ENCODE peak calls at places on chromosomes 12 and 14, in eight cellular contexts. One of them, this sample, is unnamed.

GRCh38 chr14:99599440-99599839 is 4.6 kb downstream of the CCDC85C start:
- DNase-seq in choroid plexus epithelial cell: no peak
- DNase-seq in epithelial cell of esophagus: no peak
- DNase-seq in adrenal gland: no peak
- DNase-seq in endothelial cell of umbilical vein: no peak
- DNase-seq in CD8-positive, alpha-beta memory T cell: no peak
- DNase-seq in neuronal stem cell: no peak
- DNase-seq in GM06990: no peak
- DNase-seq in this sample: no peak

GRCh38 chr14:93160353-93160801 is 24.3 kb downstream of the MOAP1 start:
- DNase-seq in GM06990: no peak
- DNase-seq in choroid plexus epithelial cell: peak; percentile 43
- DNase-seq in CD8-positive, alpha-beta memory T cell: no peak
- DNase-seq in endothelial cell of umbilical vein: no peak
- DNase-seq in neuronal stem cell: no peak
- DNase-seq in adrenal gland: no peak
- DNase-seq in epithelial cell of esophagus: peak; percentile 40
- DNase-seq in this sample: no peak

GRCh38 chr12:131190965-131191364 is 237.3 kb downstream of the ADGRD1 start:
- DNase-seq in choroid plexus epithelial cell: no peak
- DNase-seq in CD8-positive, alpha-beta memory T cell: no peak
- DNase-seq in GM06990: no peak
- DNase-seq in neuronal stem cell: no peak
- DNase-seq in endothelial cell of umbilical vein: no peak
- DNase-seq in adrenal gland: no peak
- DNase-seq in epithelial cell of esophagus: no peak
- DNase-seq in this sample: no peak

GRCh38 chr12:8123124-8123888 is at the start of gene CLEC4A:
- DNase-seq in GM06990: no peak
- DNase-seq in CD8-positive, alpha-beta memory T cell: no peak
- DNase-seq in choroid plexus epithelial cell: no peak
- DNase-seq in endothelial cell of umbilical vein: no peak
- DNase-seq in adrenal gland: no peak
- DNase-seq in neuronal stem cell: no peak
- DNase-seq in epithelial cell of esophagus: no peak
- DNase-seq in this sample: no peak

GRCh38 chr14:65334765-65335411 is 77.6 kb upstream of the FUT8 start:
- DNase-seq in adrenal gland: no peak
- DNase-seq in epithelial cell of esophagus: peak; percentile 59
- DNase-seq in choroid plexus epithelial cell: no peak
- DNase-seq in CD8-positive, alpha-beta memory T cell: no peak
- DNase-seq in neuronal stem cell: no peak
- DNase-seq in GM06990: no peak
- DNase-seq in endothelial cell of umbilical vein: no peak
- DNase-seq in this sample: no peak

GRCh38 chr12:108313609-108314331 is 25.3 kb downstream of the CMKLR1 start:
- DNase-seq in GM06990: no peak
- DNase-seq in endothelial cell of umbilical vein: peak; percentile 49
- DNase-seq in adrenal gland: peak; percentile 72
- DNase-seq in CD8-positive, alpha-beta memory T cell: no peak
- DNase-seq in epithelial cell of esophagus: no peak
- DNase-seq in neuronal stem cell: no peak
- DNase-seq in choroid plexus epithelial cell: peak; percentile 31
- DNase-seq in this sample: peak; percentile 27

GRCh38 chr12:76284816-76285750 is 63.1 kb downstream of the BBS10 start:
- DNase-seq in CD8-positive, alpha-beta memory T cell: no peak
- DNase-seq in GM06990: no peak
- DNase-seq in neuronal stem cell: no peak
- DNase-seq in epithelial cell of esophagus: peak; percentile 40
- DNase-seq in endothelial cell of umbilical vein: no peak
- DNase-seq in adrenal gland: no peak
- DNase-seq in choroid plexus epithelial cell: peak; percentile 85
- DNase-seq in this sample: peak; percentile 78

GRCh38 chr14:77988966-77989365 is 181.2 kb upstream of the NRXN3 start:
- DNase-seq in GM06990: no peak
- DNase-seq in adrenal gland: no peak
- DNase-seq in choroid plexus epithelial cell: peak; percentile 69
- DNase-seq in neuronal stem cell: no peak
- DNase-seq in endothelial cell of umbilical vein: no peak
- DNase-seq in CD8-positive, alpha-beta memory T cell: no peak
- DNase-seq in epithelial cell of esophagus: peak; percentile 23
- DNase-seq in this sample: peak; percentile 94

GRCh38 chr12:72178871-72179270 is 93.3 kb upstream of the TRHDE start:
- DNase-seq in CD8-positive, alpha-beta memory T cell: no peak
- DNase-seq in adrenal gland: no peak
- DNase-seq in epithelial cell of esophagus: no peak
- DNase-seq in neuronal stem cell: no peak
- DNase-seq in choroid plexus epithelial cell: no peak
- DNase-seq in GM06990: no peak
- DNase-seq in endothelial cell of umbilical vein: no peak
- DNase-seq in this sample: no peak

GRCh38 chr12:102950107-102950949 is 7.1 kb upstream of the ASCL1 start:
- DNase-seq in neuronal stem cell: no peak
- DNase-seq in epithelial cell of esophagus: no peak
- DNase-seq in CD8-positive, alpha-beta memory T cell: no peak
- DNase-seq in choroid plexus epithelial cell: no peak
- DNase-seq in adrenal gland: peak; percentile 80
- DNase-seq in GM06990: peak; percentile 31
- DNase-seq in endothelial cell of umbilical vein: no peak
- DNase-seq in this sample: no peak

GRCh38 chr12:663293-663871 is at the start of gene NINJ2:
- DNase-seq in endothelial cell of umbilical vein: no peak
- DNase-seq in CD8-positive, alpha-beta memory T cell: no peak
- DNase-seq in choroid plexus epithelial cell: no peak
- DNase-seq in adrenal gland: peak; percentile 64
- DNase-seq in neuronal stem cell: no peak
- DNase-seq in GM06990: no peak
- DNase-seq in epithelial cell of esophagus: no peak
- DNase-seq in this sample: no peak
- H3K4me3 ChIP-seq in endothelial cell of umbilical vein: no peak within 1 kb of the TSS
- H3K4me3 ChIP-seq in CD8-positive, alpha-beta memory T cell: peak within 1 kb of the TSS; percentile 19
- H3K4me3 ChIP-seq in choroid plexus epithelial cell: peak within 1 kb of the TSS; percentile 44
- H3K4me3 ChIP-seq in adrenal gland: no peak within 1 kb of the TSS
- H3K4me3 ChIP-seq in neuronal stem cell: no peak within 1 kb of the TSS
- H3K4me3 ChIP-seq in GM06990: no peak within 1 kb of the TSS
- H3K4me3 ChIP-seq in epithelial cell of esophagus: no peak within 1 kb of the TSS
- H3K4me3 ChIP-seq in this sample: peak within 1 kb of the TSS; percentile 15

GRCh38 chr14:57822081-57822480 is 43.8 kb downstream of the SLC35F4 start:
- DNase-seq in epithelial cell of esophagus: peak; percentile 82
- DNase-seq in CD8-positive, alpha-beta memory T cell: no peak
- DNase-seq in endothelial cell of umbilical vein: no peak
- DNase-seq in choroid plexus epithelial cell: no peak
- DNase-seq in GM06990: no peak
- DNase-seq in adrenal gland: no peak
- DNase-seq in neuronal stem cell: no peak
- DNase-seq in this sample: no peak

GRCh38 chr14:57818511-57818910 is 47.4 kb downstream of the SLC35F4 start:
- DNase-seq in GM06990: no peak
- DNase-seq in choroid plexus epithelial cell: no peak
- DNase-seq in CD8-positive, alpha-beta memory T cell: no peak
- DNase-seq in endothelial cell of umbilical vein: no peak
- DNase-seq in epithelial cell of esophagus: no peak
- DNase-seq in neuronal stem cell: no peak
- DNase-seq in adrenal gland: no peak
- DNase-seq in this sample: no peak

GRCh38 chr14:57812000-57812399 is 53.9 kb downstream of the SLC35F4 start:
- DNase-seq in neuronal stem cell: no peak
- DNase-seq in choroid plexus epithelial cell: no peak
- DNase-seq in CD8-positive, alpha-beta memory T cell: no peak
- DNase-seq in epithelial cell of esophagus: no peak
- DNase-seq in endothelial cell of umbilical vein: no peak
- DNase-seq in adrenal gland: no peak
- DNase-seq in GM06990: no peak
- DNase-seq in this sample: no peak

GRCh38 chr14:57820581-57820980 is 45.3 kb downstream of the SLC35F4 start:
- DNase-seq in choroid plexus epithelial cell: no peak
- DNase-seq in GM06990: no peak
- DNase-seq in adrenal gland: no peak
- DNase-seq in epithelial cell of esophagus: peak; percentile 51
- DNase-seq in neuronal stem cell: no peak
- DNase-seq in CD8-positive, alpha-beta memory T cell: no peak
- DNase-seq in endothelial cell of umbilical vein: no peak
- DNase-seq in this sample: no peak

DNA sequence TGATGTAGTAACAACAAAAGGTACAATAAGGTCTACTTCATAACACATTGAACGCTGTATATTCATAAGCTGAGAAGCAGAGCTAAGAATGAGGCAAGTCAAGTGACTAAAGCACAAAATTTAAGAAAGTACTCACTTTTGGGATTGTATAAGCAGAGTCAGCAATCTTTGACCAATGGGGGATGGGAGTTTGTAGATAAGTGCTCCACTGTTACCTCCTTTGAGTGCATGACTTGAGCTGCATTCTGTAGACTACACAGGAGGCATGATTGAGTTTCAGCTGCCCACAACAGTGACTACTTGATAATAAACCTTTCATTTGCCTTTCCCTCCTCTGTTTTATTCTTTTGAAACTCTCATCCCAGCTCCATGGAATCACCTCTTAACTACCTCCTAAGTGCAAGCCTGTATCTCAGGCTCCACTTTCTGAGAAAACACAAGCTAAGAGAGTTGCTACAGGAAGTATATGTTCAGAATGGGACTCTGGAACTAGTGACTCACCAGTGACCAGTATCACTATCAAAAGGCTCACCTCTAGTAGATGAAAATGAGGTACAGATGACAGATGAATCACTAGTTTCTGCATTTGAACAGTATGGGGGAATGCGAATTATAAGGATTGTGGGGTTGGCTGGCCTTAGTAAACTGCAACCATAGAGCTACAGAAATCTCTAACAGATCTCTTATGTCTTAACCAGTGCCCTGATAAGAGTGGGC is 49.2 kb downstream of the SLC35F4 start:
- DNase-seq in GM06990: no peak
- DNase-seq in choroid plexus epithelial cell: no peak
- DNase-seq in endothelial cell of umbilical vein: no peak
- DNase-seq in CD8-positive, alpha-beta memory T cell: no peak
- DNase-seq in adrenal gland: no peak
- DNase-seq in epithelial cell of esophagus: peak; percentile 80
- DNase-seq in neuronal stem cell: no peak
- DNase-seq in this sample: peak; percentile 32
- H3K4me3 ChIP-seq in GM06990: no peak overlapping the region
- H3K4me3 ChIP-seq in choroid plexus epithelial cell: no peak overlapping the region
- H3K4me3 ChIP-seq in endothelial cell of umbilical vein: no peak overlapping the region
- H3K4me3 ChIP-seq in CD8-positive, alpha-beta memory T cell: no peak overlapping the region
- H3K4me3 ChIP-seq in adrenal gland: no peak overlapping the region
- H3K4me3 ChIP-seq in epithelial cell of esophagus: no peak overlapping the region
- H3K4me3 ChIP-seq in neuronal stem cell: no peak overlapping the region
- H3K4me3 ChIP-seq in this sample: no peak overlapping the region

GRCh38 chr14:32761381-32761968 is 177.2 kb upstream of the NPAS3 start:
- DNase-seq in choroid plexus epithelial cell: peak; percentile 58
- DNase-seq in CD8-positive, alpha-beta memory T cell: no peak
- DNase-seq in adrenal gland: no peak
- DNase-seq in endothelial cell of umbilical vein: no peak
- DNase-seq in epithelial cell of esophagus: peak; percentile 34
- DNase-seq in GM06990: no peak
- DNase-seq in neuronal stem cell: peak; percentile 12
- DNase-seq in this sample: peak; percentile 45
- H3K4me3 ChIP-seq in choroid plexus epithelial cell: no peak overlapping the region
- H3K4me3 ChIP-seq in CD8-positive, alpha-beta memory T cell: no peak overlapping the region
- H3K4me3 ChIP-seq in adrenal gland: no peak overlapping the region
- H3K4me3 ChIP-seq in endothelial cell of umbilical vein: no peak overlapping the region
- H3K4me3 ChIP-seq in epithelial cell of esophagus: no peak overlapping the region
- H3K4me3 ChIP-seq in GM06990: no peak overlapping the region
- H3K4me3 ChIP-seq in neuronal stem cell: no peak overlapping the region
- H3K4me3 ChIP-seq in this sample: no peak overlapping the region

DNA sequence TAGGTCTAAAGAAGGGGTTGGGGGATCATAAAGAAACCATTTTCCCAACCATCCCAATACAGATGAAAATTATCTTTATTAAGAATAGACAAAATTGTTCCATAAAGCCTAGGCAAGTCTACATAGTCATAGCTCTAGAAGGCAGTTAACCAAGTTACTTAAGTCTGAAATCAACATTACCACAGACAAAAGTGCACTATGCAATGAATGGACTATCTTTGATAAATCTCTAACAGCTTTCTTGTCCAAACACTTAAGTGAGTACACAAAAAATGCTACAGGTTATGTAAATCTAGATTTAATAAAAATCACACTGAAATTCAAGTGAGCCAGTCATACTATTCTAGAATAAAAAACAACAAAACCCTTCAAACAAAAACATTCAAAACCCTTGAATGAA is 87.0 kb upstream of the GPHB5 start:
- DNase-seq in choroid plexus epithelial cell: no peak
- DNase-seq in neuronal stem cell: no peak
- DNase-seq in epithelial cell of esophagus: no peak
- DNase-seq in CD8-positive, alpha-beta memory T cell: no peak
- DNase-seq in endothelial cell of umbilical vein: no peak
- DNase-seq in adrenal gland: no peak
- DNase-seq in GM06990: no peak
- DNase-seq in this sample: no peak
- H3K4me3 ChIP-seq in choroid plexus epithelial cell: no peak overlapping the region
- H3K4me3 ChIP-seq in neuronal stem cell: no peak overlapping the region
- H3K4me3 ChIP-seq in epithelial cell of esophagus: no peak overlapping the region
- H3K4me3 ChIP-seq in CD8-positive, alpha-beta memory T cell: no peak overlapping the region
- H3K4me3 ChIP-seq in endothelial cell of umbilical vein: no peak overlapping the region
- H3K4me3 ChIP-seq in adrenal gland: no peak overlapping the region
- H3K4me3 ChIP-seq in GM06990: no peak overlapping the region
- H3K4me3 ChIP-seq in this sample: no peak overlapping the region

GRCh38 chr12:28874758-28875157 is 274.3 kb upstream of the FAR2 start:
- DNase-seq in CD8-positive, alpha-beta memory T cell: no peak
- DNase-seq in neuronal stem cell: no peak
- DNase-seq in choroid plexus epithelial cell: no peak
- DNase-seq in endothelial cell of umbilical vein: no peak
- DNase-seq in epithelial cell of esophagus: peak; percentile 17
- DNase-seq in adrenal gland: no peak
- DNase-seq in GM06990: no peak
- DNase-seq in this sample: no peak
- H3K4me3 ChIP-seq in CD8-positive, alpha-beta memory T cell: no peak overlapping the region
- H3K4me3 ChIP-seq in neuronal stem cell: no peak overlapping the region
- H3K4me3 ChIP-seq in choroid plexus epithelial cell: no peak overlapping the region
- H3K4me3 ChIP-seq in endothelial cell of umbilical vein: no peak overlapping the region
- H3K4me3 ChIP-seq in epithelial cell of esophagus: no peak overlapping the region
- H3K4me3 ChIP-seq in adrenal gland: no peak overlapping the region
- H3K4me3 ChIP-seq in GM06990: no peak overlapping the region
- H3K4me3 ChIP-seq in this sample: no peak overlapping the region

This sample was measured in astrocyte of the spinal cord.